ENCODE peak calls at places on chromosomes 16 and 17, in six cellular contexts. M, W, E, G, N and Q are unnamed samples. For H3K27me3, the result is how much of the 10 kb centered on the place peaks cover.

GRCh38 chr17:7886227-7887037 is 2.2 kb upstream of the CHD3 start:
- DNase-seq in M (peak), G (peak), N (peak), W (peak), E (no peak), Q (peak)

GRCh38 chr17:77153487-77153886 is 12.7 kb downstream of the SEC14L1 start:
- DNase-seq in M (no peak), G (no peak), E (no peak), W (no peak), N (no peak), Q (no peak)

GRCh38 chr16:24208710-24209109 is 47.4 kb upstream of the CACNG3 start:
- DNase-seq in N (no peak), E (peak), G (no peak), W (no peak), M (no peak), Q (no peak)

GRCh38 chr17:18213666-18214270 is 11.7 kb upstream of the LLGL1 start:
- DNase-seq in G (no peak), E (no peak), W (no peak), N (no peak), M (no peak), Q (no peak)

GRCh38 chr17:40830085-40830776 is 7.8 kb upstream of the KRT10 start:
- DNase-seq in E (no peak), N (no peak), W (no peak), G (no peak), M (no peak), Q (no peak)

GRCh38 chr16:53098526-53099317 is 43.9 kb downstream of the CHD9 start:
- DNase-seq in M (peak), G (peak), E (peak), N (peak), W (peak), Q (peak)

GRCh38 chr17:71023631-71024030 is 854.3 kb downstream of the KCNJ2 start:
- DNase-seq in G (no peak), E (no peak), M (no peak), W (peak), N (no peak), Q (no peak)

GRCh38 chr17:37791434-37791833 is 46.6 kb upstream of the HNF1B start:
- DNase-seq in N (no peak), W (peak), G (no peak), M (peak), E (no peak), Q (no peak)

GRCh38 chr16:86050111-86050510 is 151.1 kb downstream of the IRF8 start:
- DNase-seq in E (no peak), M (no peak), G (no peak), N (no peak), W (no peak), Q (no peak)

GRCh38 chr16:74909665-74910064 is 75.3 kb downstream of the WDR59 start:
- DNase-seq in N (no peak), E (no peak), W (no peak), M (no peak), G (no peak), Q (no peak)

GRCh38 chr16:25855818-25856217 is 164.1 kb downstream of the HS3ST4 start:
- DNase-seq in W (no peak), E (no peak), N (no peak), M (no peak), G (no peak), Q (no peak)

GRCh38 chr17:73064084-73064938 is 28.2 kb downstream of the SLC39A11 start:
- DNase-seq in N (no peak), E (peak), W (peak), M (no peak), G (no peak), Q (no peak)

GRCh38 chr16:13957197-13958078 is 37.5 kb downstream of the ERCC4 start:
- DNase-seq in M (peak), G (peak), W (peak), N (peak), E (peak), Q (no peak)

GRCh38 chr17:351875-352420 is 659 bp downstream of the RPH3AL start:
- DNase-seq in N (no peak), G (no peak), E (no peak), W (no peak), M (no peak), Q (no peak)

GRCh38 chr17:15651001-15651582 is 31.6 kb upstream of the FBXW10B start:
- DNase-seq in M (peak), E (no peak), W (no peak), G (no peak), N (no peak), Q (no peak)

GRCh38 chr17:3770471-3770870 is 30.5 kb downstream of the ITGAE start:
- DNase-seq in N (no peak), G (no peak), W (no peak), E (no peak), M (peak), Q (no peak)

GRCh38 chr17:62309381-62309780 is 71.0 kb upstream of the EFCAB3 start:
- DNase-seq in N (no peak), G (no peak), M (no peak), W (peak), E (no peak), Q (no peak)

GRCh38 chr16:72923757-72924156 is 124.2 kb downstream of the ZFHX3 start:
- DNase-seq in G (no peak), W (no peak), N (no peak), M (no peak), E (no peak), Q (no peak)

GRCh38 chr17:82330322-82331239 is 3.0 kb downstream of the SECTM1 start:
- DNase-seq in N (no peak), M (peak), E (no peak), W (peak), G (no peak), Q (no peak)

GRCh38 chr17:69909389-69909788 is 165.6 kb upstream of the KCNJ16 start:
- DNase-seq in G (no peak), N (no peak), E (no peak), W (no peak), M (no peak), Q (no peak)

GRCh38 chr16:24052466-24053324 is 203.4 kb upstream of the CACNG3 start:
- DNase-seq in N (no peak), M (no peak), G (no peak), E (no peak), W (no peak), Q (no peak)

GRCh38 chr16:72501739-72502653 is 330.0 kb upstream of the PMFBP1 start:
- DNase-seq in W (peak), N (peak), E (no peak), G (no peak), M (peak), Q (peak)

GRCh38 chr17:49814781-49815496 is 26.5 kb downstream of the KAT7 start:
- DNase-seq in M (no peak), E (no peak), W (no peak), N (no peak), G (no peak), Q (no peak)

GRCh38 chr17:59829217-59830006 is 63.3 kb downstream of the TUBD1 start:
- DNase-seq in M (no peak), E (no peak), N (no peak), G (no peak), W (peak), Q (no peak)

GRCh38 chr17:12463102-12463501 is 202.6 kb upstream of the MYOCD start:
- DNase-seq in N (no peak), E (no peak), G (no peak), M (no peak), W (peak), Q (no peak)

GRCh38 chr16:75288181-75288580 is 36.8 kb upstream of the BCAR1 start:
- DNase-seq in M (no peak), G (no peak), W (no peak), E (no peak), N (no peak), Q (no peak)

GRCh38 chr16:83781-84615 is 6.0 kb downstream of the MPG start:
- DNase-seq in W (peak), N (no peak), G (no peak), M (no peak), E (no peak), Q (no peak)

GRCh38 chr16:54936086-54936978 is 5.7 kb downstream of the IRX5 start:
- DNase-seq in N (peak), G (no peak), M (no peak), E (no peak), W (no peak), Q (no peak)

GRCh38 chr16:49849709-49850108 is 6.2 kb downstream of the ZNF423 start:
- DNase-seq in N (no peak), G (no peak), W (no peak), M (no peak), E (no peak), Q (no peak)

GRCh38 chr16:49849037-49849436 is 6.9 kb downstream of the ZNF423 start:
- DNase-seq in W (no peak), E (no peak), G (no peak), M (no peak), N (no peak), Q (no peak)

GRCh38 chr16:49851468-49851787 is 4.5 kb downstream of the ZNF423 start:
- DNase-seq in M (peak), G (no peak), N (no peak), W (no peak), E (no peak), Q (no peak)

GRCh38 chr16:49848530-49848929 is 7.4 kb downstream of the ZNF423 start:
- DNase-seq in E (no peak), W (no peak), G (no peak), M (no peak), N (no peak), Q (no peak)

GRCh38 chr16:49850558-49851467 is 5.1 kb downstream of the ZNF423 start:
- DNase-seq in N (no peak), G (no peak), W (no peak), M (no peak), E (no peak), Q (no peak)
- H3K27me3 ChIP-seq in N (under half), G (under half), W (under half), M (under half), E (under half), Q (under half)

GRCh38 chr17:31511176-31511540 is 119.7 kb downstream of the RAB11FIP4 start:
- DNase-seq in E (no peak), G (no peak), W (no peak), N (no peak), M (peak), Q (no peak)
- TF ChIP-seq CTCF in E (no peak), G (no peak), W (no peak), N (no peak), M (no peak), Q (no peak)

GRCh38 chr16:66379571-66379941 is 13.1 kb downstream of the CDH5 start:
- DNase-seq in N (no peak), E (no peak), M (no peak), G (no peak), W (no peak), Q (no peak)
- H3K27ac ChIP-seq in N (no peak), E (no peak), M (no peak), G (no peak), W (no peak), Q (no peak)

GRCh38 chr17:5872831-5873230 is 197.3 kb upstream of the WSCD1 start:
- DNase-seq in N (no peak), M (no peak), G (no peak), W (no peak), E (no peak), Q (no peak)
- H3K27me3 ChIP-seq in N (under half), M (under half), G (under half), W (under half), E (under half), Q (under half)

GRCh38 chr17:57408064-57408811 is 151.9 kb downstream of the MSI2 start:
- DNase-seq in M (peak), N (peak), E (no peak), G (no peak), W (no peak), Q (peak)
- TF ChIP-seq CTCF in M (no peak), N (no peak), E (no peak), G (no peak), W (no peak), Q (no peak)

GRCh38 chr17:54967621-54968258 is 714 bp downstream of the COX11 start:
- DNase-seq in W (peak), G (no peak), E (no peak), N (no peak), M (peak), Q (no peak)

GRCh38 chr17:54968954-54969400 is 412 bp downstream of the STXBP4 start:
- DNase-seq in N (peak), G (no peak), W (peak), E (no peak), M (peak), Q (peak)

GRCh38 chr17:54968259-54968953 is at the start of the genes COX11 and STXBP4:
- DNase-seq in E (peak), W (peak), G (peak), N (peak), M (peak), Q (peak)

GRCh38 chr17:54971147-54971546 is 2.6 kb downstream of the STXBP4 start:
- DNase-seq in M (no peak), W (no peak), G (no peak), N (no peak), E (no peak), Q (no peak)

DNA sequence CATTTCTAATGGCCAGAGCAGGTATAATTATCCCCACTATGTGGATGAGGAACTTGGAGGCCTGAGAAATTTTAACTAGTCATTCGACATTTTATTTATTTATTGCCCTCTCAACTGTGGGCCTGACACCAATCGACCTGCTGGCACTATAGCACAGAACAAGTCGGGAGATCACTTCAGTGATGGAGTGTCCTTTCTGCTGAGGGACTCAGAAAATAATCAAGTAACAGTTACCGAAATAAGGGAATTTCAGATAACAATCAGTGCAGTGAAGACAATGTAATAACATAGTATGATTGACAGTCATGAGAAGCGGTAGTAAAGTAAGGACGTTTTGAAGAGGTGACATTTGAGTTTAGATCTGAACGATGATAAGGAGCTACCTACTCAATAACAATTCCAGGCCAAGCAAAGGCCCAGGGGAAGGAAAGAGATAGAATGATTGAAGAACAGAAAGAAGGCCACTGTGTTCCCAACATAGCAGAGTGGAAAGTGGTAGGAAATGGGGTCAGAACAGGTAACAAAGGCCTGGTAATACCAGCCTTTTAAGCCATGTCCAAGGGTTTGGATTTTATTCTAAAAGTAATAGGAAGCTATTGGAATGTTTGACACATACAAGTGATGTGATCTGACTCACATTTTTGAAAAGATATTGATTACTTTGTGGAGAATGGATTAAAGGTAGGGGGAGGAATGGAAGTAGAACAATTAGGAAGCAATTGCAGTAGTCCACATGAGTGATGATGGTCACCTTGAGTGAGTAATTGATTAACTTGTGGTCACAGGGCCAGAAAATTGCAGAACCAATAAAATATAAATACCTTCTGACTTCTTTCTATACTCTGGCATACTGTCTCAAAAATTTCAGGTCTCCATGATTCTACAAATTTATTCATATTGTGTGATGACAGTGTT is 1.4 kb downstream of the STXBP4 start:
- DNase-seq in E (no peak), N (no peak), W (no peak), M (no peak), G (no peak), Q (no peak)
- H3K27ac ChIP-seq in E (peak), N (peak), W (no peak), M (peak), G (peak), Q (no peak)

GRCh38 chr17:79549111-79549915 is 61.5 kb downstream of the RBFOX3 start:
- DNase-seq in M (no peak), W (no peak), G (no peak), N (no peak), E (peak), Q (no peak)
- H3K27me3 ChIP-seq in M (under half), W (under half), G (under half), N (under half), E (under half), Q (under half)